ENCODE peak calls at places on chromosome 20, in six cellular contexts. Q is heart right ventricle, V is Peyer's patch, N is ovary, L is HCT116, K is neural progenitor cell. H is an unnamed sample. For H3K4me1, the result is how much of the 10 kb centered on the place peaks cover.

GRCh38 chr20:59807909-59808728 is 125.3 kb downstream of the SYCP2 start:
- DNase-seq in Q (no peak), V (peak), N (no peak), L (no peak), K (no peak), H (no peak)

GRCh38 chr20:35269055-35269781 is 8.7 kb downstream of the MMP24OS start:
- DNase-seq in Q (peak), V (peak), N (peak), L (no peak), K (peak), H (peak)

GRCh38 chr20:34985439-34986310 is 30.0 kb downstream of the MYH7B start:
- DNase-seq in Q (no peak), V (no peak), N (no peak), L (no peak), K (no peak), H (peak)

GRCh38 chr20:14234666-14235295 is 102.6 kb downstream of the FLRT3 start:
- DNase-seq in Q (no peak), V (no peak), N (no peak), L (no peak), K (no peak), H (no peak)

GRCh38 chr20:23245553-23246128 is 105.0 kb upstream of the NXT1 start:
- DNase-seq in Q (peak), V (no peak), N (no peak), L (no peak), K (peak), H (peak)

GRCh38 chr20:44566018-44566417 is 16.4 kb upstream of the PKIG start:
- DNase-seq in Q (no peak), V (no peak), N (no peak), L (no peak), K (no peak), H (no peak)

GRCh38 chr20:56795492-56795891 is 166.4 kb downstream of the TFAP2C start:
- DNase-seq in Q (no peak), V (no peak), N (no peak), L (no peak), K (no peak), H (no peak)

GRCh38 chr20:63891061-63892002 is 3.6 kb upstream of the DNAJC5 start:
- DNase-seq in Q (no peak), V (peak), N (no peak), L (no peak), K (no peak), H (no peak)

GRCh38 chr20:24017160-24017761 is 28.7 kb upstream of the GGTLC1 start:
- DNase-seq in Q (no peak), V (no peak), N (no peak), L (no peak), K (no peak), H (no peak)

DNA sequence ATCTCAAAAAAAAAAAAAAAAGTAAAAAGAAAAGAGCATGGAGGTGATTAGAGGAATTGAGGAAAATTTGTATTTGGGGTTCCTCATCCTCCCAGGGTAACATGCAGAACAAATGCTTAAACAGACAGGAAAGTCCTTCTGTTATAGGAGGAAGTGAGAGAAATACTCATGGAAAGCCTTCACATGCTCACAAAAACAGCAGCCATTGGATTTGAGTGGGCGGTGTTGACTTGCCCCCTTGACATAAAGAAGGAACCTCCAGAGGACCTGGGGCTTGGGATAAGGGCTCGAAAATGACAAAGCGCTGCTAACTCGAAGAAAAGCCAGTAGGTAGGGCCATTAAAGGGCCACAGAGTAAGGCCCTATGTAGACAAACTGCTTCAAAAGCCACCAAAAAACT is 17.5 kb upstream of the SAMHD1 start:
- DNase-seq in Q (no peak), V (no peak), N (no peak), L (no peak), K (no peak), H (no peak)
- H3K27ac ChIP-seq in Q (peak), V (peak), N (no peak), L (no peak), K (no peak), H (no peak)

GRCh38 chr20:62473717-62474584 is 1.8 kb downstream of the GATA5 start:
- DNase-seq in Q (no peak), V (peak), N (no peak), L (no peak), K (peak), H (no peak)
- H3K4me3 ChIP-seq in Q (no peak), V (peak), N (no peak), L (no peak), K (peak), H (peak)

GRCh38 chr20:36859282-36859555 is 16.7 kb upstream of the TLDC2 start:
- DNase-seq in Q (no peak), V (no peak), N (no peak), L (no peak), K (no peak), H (no peak)
- H3K4me1 ChIP-seq in Q (half or more), V (under half), N (under half), L (under half), K (under half), H (under half)

DNA sequence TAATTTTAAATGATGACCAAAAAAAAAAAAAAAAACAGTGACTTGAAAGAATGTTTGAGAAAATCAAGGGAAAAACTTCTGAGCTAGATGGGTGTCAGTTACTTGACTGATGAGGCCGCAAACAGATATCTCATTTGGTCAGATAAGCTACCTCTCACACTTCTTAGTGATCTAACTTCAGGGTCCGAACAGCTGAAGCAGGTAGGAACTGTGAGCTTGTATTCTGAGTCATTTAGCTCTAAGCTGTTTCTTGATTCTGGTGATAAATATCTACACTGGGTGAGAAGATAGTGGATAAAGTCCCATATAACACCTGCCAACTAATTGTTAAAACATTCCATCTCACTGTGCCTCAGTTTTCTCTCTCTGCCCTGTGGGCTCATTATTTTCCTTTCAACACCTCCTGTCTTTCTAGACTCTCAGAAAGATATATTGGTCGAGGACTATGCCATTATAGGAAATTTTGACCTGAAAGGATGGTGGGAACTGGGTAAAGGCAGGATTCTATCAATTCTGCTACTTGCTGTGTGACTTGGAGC is 7.7 kb downstream of the KIF3B start:
- DNase-seq in Q (no peak), V (no peak), N (no peak), L (no peak), K (no peak), H (no peak)
- H3K27ac ChIP-seq in Q (peak), V (peak), N (no peak), L (no peak), K (no peak), H (peak)

DNA sequence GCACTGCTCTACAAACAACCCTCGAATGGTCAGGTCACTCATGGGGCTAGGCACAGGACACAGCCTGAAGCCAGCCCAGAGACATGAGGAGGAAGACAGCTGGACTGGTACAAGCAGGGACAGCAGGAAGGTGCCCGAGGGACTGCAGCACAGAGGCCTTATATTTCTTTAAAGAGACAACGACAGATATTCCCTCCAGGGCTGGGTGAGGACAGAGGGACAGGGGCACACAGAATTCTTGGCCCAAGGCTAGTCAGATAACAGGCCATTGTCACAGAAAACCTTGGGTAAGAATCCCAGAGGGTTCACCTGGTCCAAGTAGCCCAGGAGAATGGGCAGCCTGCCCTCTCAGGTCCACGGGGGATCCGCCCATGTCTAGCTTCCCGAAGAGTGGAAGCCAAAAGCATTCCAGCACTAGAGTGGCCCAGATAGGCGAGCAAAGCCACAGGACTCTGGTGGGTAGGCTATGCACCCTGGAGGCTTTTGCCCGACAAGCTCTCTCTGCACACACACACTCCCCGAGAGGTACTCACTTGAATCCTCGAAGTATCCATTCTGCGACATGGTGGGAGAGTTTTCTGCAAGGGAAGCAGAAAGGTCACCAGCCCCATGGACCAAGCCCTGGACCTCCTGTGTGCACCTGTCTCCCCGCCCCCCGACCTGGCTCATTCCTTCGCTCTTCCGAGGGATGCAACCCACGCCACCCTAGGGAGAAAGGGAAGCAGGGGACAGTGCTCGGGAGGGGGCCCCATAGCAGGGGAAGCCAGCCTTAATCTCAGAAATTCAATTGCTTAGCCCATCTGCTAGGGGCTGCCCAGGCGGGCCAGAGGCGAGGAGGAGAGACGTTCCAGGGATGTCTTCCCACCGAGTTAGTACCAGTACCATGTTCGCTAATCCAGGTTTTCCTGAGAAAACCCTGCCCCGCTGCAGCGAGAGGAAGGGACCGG is 1.7 kb downstream of the SLC4A11 start:
- DNase-seq in Q (no peak), V (no peak), N (no peak), L (no peak), K (no peak), H (no peak)
- H3K4me3 ChIP-seq in Q (peak), V (no peak), N (no peak), L (peak), K (peak), H (no peak)

GRCh38 chr20:62366370-62367135 is 559 bp downstream of the LAMA5 start:
- DNase-seq in Q (no peak), V (no peak), N (no peak), L (no peak), K (peak), H (peak)

GRCh38 chr20:62368629-62369507 is 1.8 kb upstream of the LAMA5 start:
- DNase-seq in Q (peak), V (no peak), N (no peak), L (no peak), K (peak), H (peak)

GRCh38 chr20:62367136-62367482 is at the start of gene LAMA5:
- DNase-seq in Q (no peak), V (no peak), N (no peak), L (no peak), K (peak), H (peak)

GRCh38 chr20:62368303-62368628 is 1.2 kb upstream of the LAMA5 start:
- DNase-seq in Q (no peak), V (no peak), N (no peak), L (no peak), K (no peak), H (no peak)

GRCh38 chr20:62367483-62368302 is 581 bp upstream of the LAMA5 start:
- DNase-seq in Q (no peak), V (no peak), N (no peak), L (no peak), K (peak), H (peak)
- H3K4me1 ChIP-seq in Q (half or more), V (under half), N (under half), L (half or more), K (half or more), H (under half)